ENCODE peak calls at places on chromosomes 1 and 21, in four cellular contexts. J is NCI-H2029 treated with DMSO at 0.1 percent for 48 hours; M is ascending aorta; A is stimulated activated CD4-positive, alpha-beta T cell treated with anti-CD3 and anti-CD28 coated beads, TNF-alpha, amount 100 ng/mL, for 48 hours. P is an unnamed sample.
A peak's percentile ranks its signal among the peaks of the same experiment; 100 is the strongest.

GRCh38 chr1:18234790-18235242 is 127.2 kb downstream of the IGSF21 start:
- DNase-seq in J (peak; percentile 16), M (no peak), A (no peak), P (no peak)

GRCh38 chr1:13864760-13865159 is 164.8 kb downstream of the PRDM2 start:
- DNase-seq in J (no peak), M (no peak), A (no peak), P (no peak)

GRCh38 chr1:23357112-23357908 is 12.3 kb downstream of the ZNF436 start:
- DNase-seq in J (no peak), M (no peak), A (no peak), P (no peak)

GRCh38 chr1:89996415-89997110 is 1.7 kb downstream of the ZNF326 start:
- DNase-seq in J (no peak), M (no peak), A (no peak), P (no peak)

GRCh38 chr1:69706473-69706872 is 138.8 kb downstream of the LRRC7 start:
- DNase-seq in J (no peak), M (no peak), A (no peak), P (no peak)

GRCh38 chr1:159900755-159901335 is 880 bp upstream of the CFAP45 start:
- DNase-seq in J (no peak), M (no peak), A (no peak), P (no peak)

GRCh38 chr1:180155202-180155682 is 573 bp downstream of the QSOX1 start:
- DNase-seq in J (no peak), M (no peak), A (no peak), P (no peak)

GRCh38 chr1:155645648-155646047 is 35.6 kb downstream of the MSTO1 start:
- DNase-seq in J (no peak), M (no peak), A (no peak), P (no peak)

GRCh38 chr21:42706765-42707164 is 53.3 kb downstream of the PDE9A start:
- DNase-seq in J (no peak), M (no peak), A (no peak), P (no peak)

GRCh38 chr1:1082239-1083180 is 8.4 kb upstream of the RNF223 start:
- DNase-seq in J (no peak), M (no peak), A (no peak), P (no peak)

GRCh38 chr1:241703001-241703400 is 50.9 kb downstream of the WDR64 start:
- DNase-seq in J (no peak), M (no peak), A (no peak), P (no peak)

GRCh38 chr21:32307706-32308105 is 9.1 kb downstream of the MRAP start:
- DNase-seq in J (no peak), M (no peak), A (no peak), P (no peak)

GRCh38 chr1:102941364-102941947 is 166.9 kb downstream of the COL11A1 start:
- DNase-seq in J (no peak), M (no peak), A (no peak), P (no peak)

GRCh38 chr1:150574260-150575071 is 4.9 kb downstream of the MCL1 start:
- DNase-seq in J (no peak), M (no peak), A (no peak), P (no peak)

GRCh38 chr1:11615109-11615508 is 39.1 kb downstream of the FBXO2 start:
- DNase-seq in J (no peak), M (no peak), A (no peak), P (no peak)

GRCh38 chr21:43942201-43942600 is 69.9 kb upstream of the TRAPPC10 start:
- DNase-seq in J (no peak), M (no peak), A (no peak), P (no peak)

GRCh38 chr1:225882699-225883615 is 777 bp upstream of the TMEM63A start:
- DNase-seq in J (no peak), M (no peak), A (no peak), P (no peak)

GRCh38 chr1:61079898-61080336 is 2.4 kb upstream of the NFIA start:
- DNase-seq in J (peak; percentile 88), M (peak; percentile 61), A (no peak), P (no peak)

GRCh38 chr1:179365342-179366092 is at the start of gene AXDND1:
- DNase-seq in J (peak; percentile 5), M (peak; percentile 54), A (peak; percentile 78), P (peak; percentile 77)

GRCh38 chr1:12047120-12047876 is 15.8 kb upstream of the TNFRSF8 start:
- DNase-seq in J (no peak), M (no peak), A (peak; percentile 65), P (peak; percentile 43)

GRCh38 chr1:231315887-231316286 is 21.8 kb downstream of the EXOC8 start:
- DNase-seq in J (no peak), M (no peak), A (no peak), P (peak; percentile 19)

GRCh38 chr1:203504400-203505250 is 10.7 kb downstream of the OPTC start:
- DNase-seq in J (peak; percentile 48), M (no peak), A (peak; percentile 27), P (peak; percentile 56)

GRCh38 chr21:17402885-17403477 is 109.9 kb upstream of the CXADR start:
- DNase-seq in J (no peak), M (no peak), A (no peak), P (no peak)

GRCh38 chr1:113759341-113760101 is at the start of gene PHTF1:
- DNase-seq in J (peak; percentile 49), M (peak; percentile 16), A (no peak), P (peak; percentile 55)

GRCh38 chr1:205032512-205032911 is 10.5 kb upstream of the CNTN2 start:
- DNase-seq in J (no peak), M (no peak), A (no peak), P (no peak)

GRCh38 chr1:38026592-38027200 is 14.2 kb downstream of the UTP11 start:
- DNase-seq in J (peak; percentile 87), M (no peak), A (no peak), P (no peak)

GRCh38 chr1:203456577-203456976 is 19.0 kb upstream of the PRELP start:
- DNase-seq in J (no peak), M (no peak), A (no peak), P (no peak)

GRCh38 chr1:14926214-14926613 is 227.3 kb upstream of the TMEM51 start:
- DNase-seq in J (no peak), M (no peak), A (no peak), P (no peak)

GRCh38 chr1:230632273-230632873 is 9.9 kb upstream of the COG2 start:
- DNase-seq in J (peak; percentile 47), M (no peak), A (no peak), P (no peak)

GRCh38 chr1:185601189-185601588 is 133.0 kb upstream of the HMCN1 start:
- DNase-seq in J (no peak), M (no peak), A (no peak), P (no peak)

GRCh38 chr1:245156041-245156735 is 1.4 kb downstream of the KIF26B start:
- DNase-seq in J (peak; percentile 44), M (no peak), A (peak; percentile 77), P (peak; percentile 74)

GRCh38 chr21:17848228-17848627 is 29.1 kb upstream of the C21orf91 start:
- DNase-seq in J (no peak), M (no peak), A (no peak), P (no peak)

GRCh38 chr1:14599787-14600186 is 1.3 kb downstream of the KAZN start:
- DNase-seq in J (no peak), M (no peak), A (no peak), P (no peak)

GRCh38 chr1:56758135-56758534 is 61.1 kb downstream of the FYB2 start:
- DNase-seq in J (peak; percentile 65), M (no peak), A (no peak), P (no peak)

GRCh38 chr1:225911207-225912130 is 12.6 kb downstream of the PYCR2 start:
- DNase-seq in J (no peak), M (no peak), A (peak; percentile 33), P (peak; percentile 58)

GRCh38 chr1:11800756-11801433 is 4.9 kb downstream of the MTHFR start:
- DNase-seq in J (no peak), M (no peak), A (no peak), P (no peak)

GRCh38 chr1:46137901-46138300 is 5.5 kb upstream of the PIK3R3 start:
- DNase-seq in J (no peak), M (no peak), A (no peak), P (no peak)

GRCh38 chr21:41333752-41334151 is 17.2 kb downstream of the FAM3B start:
- DNase-seq in J (no peak), M (no peak), A (no peak), P (no peak)

GRCh38 chr1:235852887-235853286 is 13.8 kb downstream of the LYST start:
- DNase-seq in J (no peak), M (no peak), A (no peak), P (no peak)

P was measured in stimulated activated CD8-positive, alpha-beta memory T cell treated with anti-CD3 and anti-CD28 coated beads, Interleukin-4, amount 100 ng/mL, for 24 hours.